ENCODE peak calls at places on chromosomes 2 and 18, in seven cellular contexts. O, Q, S, C, H, L and R are unnamed samples.
A peak's percentile ranks its signal among the peaks of the same experiment; 100 is the strongest.

GRCh38 chr2:150125188-150125587 is 362.3 kb downstream of the RND3 start:
- DNase-seq in Q (no peak), L (no peak), H (no peak), C (no peak), O (no peak), S (no peak), R (no peak)

GRCh38 chr2:109373791-109374547 is 239.8 kb downstream of the SEPTIN10 start:
- DNase-seq in Q (no peak), H (no peak), S (no peak), L (no peak), C (no peak), O (no peak), R (no peak)

GRCh38 chr2:238629064-238629463 is 202.3 kb downstream of the ASB1 start:
- DNase-seq in Q (no peak), H (no peak), O (no peak), C (no peak), L (no peak), S (no peak), R (no peak)

GRCh38 chr2:189347540-189347939 is 93.7 kb upstream of the WDR75 start:
- DNase-seq in H (peak; percentile 93), O (no peak), C (peak; percentile 10), Q (no peak), L (peak; percentile 33), S (peak; percentile 97), R (no peak)

GRCh38 chr18:6842081-6842480 is 112.6 kb downstream of the ARHGAP28 start:
- DNase-seq in C (no peak), Q (no peak), H (no peak), O (no peak), S (no peak), L (no peak), R (no peak)

GRCh38 chr18:69759046-69759445 is 188.6 kb downstream of the CD226 start:
- DNase-seq in S (peak; percentile 2), H (peak; percentile 26), C (no peak), L (no peak), O (no peak), Q (no peak), R (no peak)

GRCh38 chr2:217795706-217796465 is 206.9 kb downstream of the TNS1 start:
- DNase-seq in Q (no peak), L (no peak), S (no peak), O (no peak), H (no peak), C (no peak), R (no peak)

GRCh38 chr2:172009823-172010222 is 10.1 kb downstream of the METAP1D start:
- DNase-seq in S (no peak), L (no peak), Q (no peak), O (no peak), H (no peak), C (no peak), R (no peak)

GRCh38 chr2:140687825-140688224 is 1443.0 kb downstream of the LRP1B start:
- DNase-seq in S (no peak), L (no peak), H (no peak), O (no peak), C (no peak), Q (no peak), R (no peak)

GRCh38 chr2:200479617-200480292 is 30.1 kb downstream of the KCTD18 start:
- DNase-seq in L (no peak), Q (no peak), C (no peak), O (no peak), S (peak; percentile 18), H (peak; percentile 86), R (no peak)

GRCh38 chr2:44131177-44131576 is 37.5 kb upstream of the PPM1B start:
- DNase-seq in S (no peak), L (no peak), H (no peak), Q (no peak), C (no peak), O (no peak), R (no peak)

GRCh38 chr2:84906900-84907714 is 1.7 kb downstream of the TMSB10 start:
- DNase-seq in Q (no peak), S (no peak), L (peak; percentile 88), O (peak; percentile 47), H (peak; percentile 94), C (peak; percentile 72), R (no peak)

GRCh38 chr2:63058149-63058741 is 7.6 kb downstream of the OTX1 start:
- DNase-seq in L (no peak), O (no peak), C (no peak), Q (no peak), H (peak; percentile 45), S (no peak), R (no peak)

GRCh38 chr2:208711598-208711997 is 305.0 kb downstream of the PTH2R start:
- DNase-seq in H (no peak), Q (no peak), C (no peak), S (no peak), L (no peak), O (no peak), R (no peak)

GRCh38 chr2:157698430-157698829 is 69.8 kb upstream of the ACVR1C start:
- DNase-seq in Q (no peak), C (no peak), H (peak; percentile 10), L (no peak), S (peak; percentile 69), O (no peak), R (no peak)

GRCh38 chr2:43078301-43078700 is 148.1 kb downstream of the ZFP36L2 start:
- DNase-seq in O (no peak), C (no peak), H (no peak), S (no peak), Q (no peak), L (no peak), R (no peak)

GRCh38 chr18:50298443-50299284 is 11.2 kb upstream of the CXXC1 start:
- DNase-seq in S (no peak), Q (no peak), L (no peak), C (no peak), O (no peak), H (no peak), R (no peak)

GRCh38 chr2:165905854-165906253 is 47.7 kb downstream of the TTC21B start:
- DNase-seq in L (no peak), Q (no peak), O (no peak), H (peak; percentile 44), C (no peak), S (no peak), R (no peak)

GRCh38 chr2:97660775-97661417 is 2.9 kb downstream of the ACTR1B start:
- DNase-seq in S (no peak), C (no peak), O (no peak), Q (no peak), H (no peak), L (no peak), R (no peak)

GRCh38 chr18:79613186-79613931 is 66.2 kb upstream of the CTDP1 start:
- DNase-seq in Q (no peak), S (no peak), O (no peak), C (no peak), H (no peak), L (no peak), R (no peak)

GRCh38 chr18:8701546-8702118 is 3.7 kb upstream of the MTCL1 start:
- DNase-seq in S (no peak), L (no peak), Q (no peak), H (peak; percentile 92), C (no peak), O (no peak), R (no peak)

GRCh38 chr2:20190170-20190569 is 34.8 kb downstream of the SDC1 start:
- DNase-seq in O (no peak), Q (no peak), C (no peak), S (no peak), H (no peak), L (no peak), R (no peak)

GRCh38 chr2:42569116-42569711 is 782 bp downstream of the MTA3 start:
- DNase-seq in L (peak; percentile 22), S (no peak), C (no peak), H (peak; percentile 59), O (peak; percentile 76), Q (peak; percentile 33), R (no peak)

GRCh38 chr2:225354281-225354774 is 45.2 kb upstream of the NYAP2 start:
- DNase-seq in S (peak; percentile 91), Q (no peak), O (peak; percentile 2), C (peak; percentile 1), H (peak; percentile 91), L (no peak), R (no peak)

GRCh38 chr2:57022496-57022895 is 838.7 kb downstream of the CCDC85A start:
- DNase-seq in L (no peak), O (no peak), S (no peak), H (no peak), C (no peak), Q (no peak), R (no peak)

GRCh38 chr2:197130318-197130717 is 180.3 kb downstream of the ANKRD44 start:
- DNase-seq in C (peak; percentile 47), L (no peak), S (no peak), Q (no peak), H (no peak), O (no peak), R (no peak)

GRCh38 chr18:36411745-36412168 is 114.2 kb downstream of the FHOD3 start:
- DNase-seq in O (peak; percentile 88), H (peak; percentile 56), L (no peak), Q (no peak), C (peak; percentile 32), S (no peak), R (no peak)

GRCh38 chr2:156437272-156437671 is 1.1 kb downstream of the GPD2 start:
- DNase-seq in L (peak; percentile 18), S (no peak), Q (no peak), H (peak; percentile 78), O (no peak), C (no peak), R (no peak)

GRCh38 chr2:20221169-20221938 is 3.6 kb downstream of the SDC1 start:
- DNase-seq in L (no peak), C (no peak), O (no peak), Q (no peak), H (peak; percentile 74), S (peak; percentile 11), R (no peak)

GRCh38 chr2:138601438-138602165 is 100.0 kb downstream of the SPOPL start:
- DNase-seq in C (no peak), H (no peak), S (no peak), O (no peak), L (no peak), Q (no peak), R (no peak)

GRCh38 chr18:9851511-9851910 is 34.3 kb upstream of the TXNDC2 start:
- DNase-seq in Q (no peak), L (no peak), H (no peak), C (no peak), S (no peak), O (no peak), R (peak; percentile 50)

GRCh38 chr2:119136093-119136492 is 22.5 kb downstream of the C1QL2 start:
- DNase-seq in H (no peak), C (no peak), Q (no peak), O (no peak), L (no peak), S (no peak), R (no peak)

GRCh38 chr18:54260376-54261072 is 8.8 kb upstream of the POLI start:
- DNase-seq in L (no peak), C (no peak), Q (no peak), H (peak; percentile 25), S (no peak), O (no peak), R (no peak)

GRCh38 chr18:70423988-70424387 is 135.1 kb downstream of the SOCS6 start:
- DNase-seq in L (no peak), C (no peak), H (peak; percentile 62), Q (no peak), O (no peak), S (peak; percentile 42), R (no peak)

GRCh38 chr2:241443486-241444223 is 64.7 kb downstream of the STK25 start:
- DNase-seq in C (peak; percentile 98), S (peak; percentile 90), Q (no peak), O (no peak), L (no peak), H (peak; percentile 47), R (peak; percentile 40)

GRCh38 chr18:71020342-71021096 is 731.7 kb downstream of the SOCS6 start:
- DNase-seq in Q (no peak), S (no peak), L (no peak), O (no peak), C (no peak), H (no peak), R (no peak)